ENCODE peak calls at places on chromosomes 5 and 9, in four cellular contexts. D, V, T and Y are unnamed samples. For H3K4me1 and H3K9me2, the result is how much of the 10 kb centered on the place peaks cover.

GRCh38 chr5:32276173-32276853 is 36.4 kb downstream of the MTMR12 start:
- DNase-seq in D (no peak), T (no peak), V (peak), Y (peak)

GRCh38 chr9:94870465-94870792 is 143.9 kb downstream of the AOPEP start:
- DNase-seq in T (no peak), D (no peak), V (no peak), Y (no peak)

GRCh38 chr5:41835625-41836024 is 34.6 kb downstream of the OXCT1 start:
- DNase-seq in T (peak), V (peak), D (peak), Y (no peak)

GRCh38 chr9:20408513-20408912 is 213.8 kb downstream of the MLLT3 start:
- DNase-seq in V (peak), D (no peak), T (no peak), Y (no peak)

GRCh38 chr9:11159318-11159862 is 546.6 kb upstream of the PTPRD start:
- DNase-seq in D (no peak), T (no peak), V (no peak), Y (no peak)

GRCh38 chr5:181114844-181115778 is 15.9 kb downstream of the OR2V1 start:
- DNase-seq in D (no peak), V (peak), T (no peak), Y (no peak)

GRCh38 chr9:131578778-131579504 is 33.6 kb downstream of the PRRT1B start:
- DNase-seq in V (no peak), D (peak), T (no peak), Y (no peak)

GRCh38 chr5:89279458-89280036 is 396.6 kb upstream of the MEF2C start:
- DNase-seq in D (no peak), V (no peak), T (no peak), Y (no peak)

GRCh38 chr5:148904440-148904839 is 78.0 kb downstream of the ADRB2 start:
- DNase-seq in T (no peak), D (no peak), V (no peak), Y (no peak)

GRCh38 chr5:134503937-134504437 is 21.5 kb upstream of the JADE2 start:
- DNase-seq in D (no peak), V (no peak), T (no peak), Y (no peak)

GRCh38 chr5:134503088-134503936 is 22.2 kb upstream of the JADE2 start:
- DNase-seq in T (peak), V (peak), D (peak), Y (no peak)

GRCh38 chr5:134502259-134502658 is 23.2 kb upstream of the JADE2 start:
- DNase-seq in D (no peak), V (no peak), T (no peak), Y (peak)

GRCh38 chr5:134506054-134507039 is 19.1 kb upstream of the JADE2 start:
- DNase-seq in D (no peak), V (peak), T (peak), Y (no peak)

GRCh38 chr5:134504629-134505300 is 20.7 kb upstream of the JADE2 start:
- DNase-seq in V (no peak), T (no peak), D (no peak), Y (no peak)
- H3K4me1 ChIP-seq in V (under half), T (half or more), D (under half), Y (under half)

DNA sequence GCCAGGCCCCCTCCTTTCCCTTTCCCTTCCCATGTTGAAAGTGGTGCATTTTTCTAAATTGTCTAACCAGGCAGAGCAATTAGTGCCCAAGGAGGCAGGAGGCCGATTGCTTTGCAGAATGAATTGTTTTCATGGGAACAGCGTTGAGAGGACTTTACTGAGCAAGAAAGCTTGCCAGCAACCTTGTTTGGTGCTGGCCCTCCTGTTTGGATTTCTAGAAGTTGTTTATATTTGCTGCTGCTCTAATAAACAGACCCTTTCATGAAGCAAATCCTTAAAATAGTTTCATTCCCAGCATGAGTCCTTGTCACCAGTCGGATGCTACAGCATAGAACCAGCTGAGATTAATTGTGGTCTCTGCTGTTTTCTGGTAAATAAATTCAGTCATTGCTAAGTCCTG is 132.7 kb upstream of the TAF11L2 start:
- DNase-seq in T (no peak), D (no peak), V (no peak), Y (no peak)
- H3K9me2 ChIP-seq in T (under half), D (under half), V (under half), Y (under half)

GRCh38 chr5:136424835-136425694 is 59.7 kb upstream of the TRPC7 start:
- DNase-seq in D (peak), T (peak), V (peak), Y (peak)
- H2AFZ ChIP-seq in D (no peak), T (no peak), V (no peak), Y (no peak)

GRCh38 chr5:174108765-174109164 is 63.3 kb downstream of the NSG2 start:
- DNase-seq in T (no peak), V (no peak), D (no peak), Y (no peak)
- H3K4me1 ChIP-seq in T (under half), V (under half), D (under half), Y (under half)

DNA sequence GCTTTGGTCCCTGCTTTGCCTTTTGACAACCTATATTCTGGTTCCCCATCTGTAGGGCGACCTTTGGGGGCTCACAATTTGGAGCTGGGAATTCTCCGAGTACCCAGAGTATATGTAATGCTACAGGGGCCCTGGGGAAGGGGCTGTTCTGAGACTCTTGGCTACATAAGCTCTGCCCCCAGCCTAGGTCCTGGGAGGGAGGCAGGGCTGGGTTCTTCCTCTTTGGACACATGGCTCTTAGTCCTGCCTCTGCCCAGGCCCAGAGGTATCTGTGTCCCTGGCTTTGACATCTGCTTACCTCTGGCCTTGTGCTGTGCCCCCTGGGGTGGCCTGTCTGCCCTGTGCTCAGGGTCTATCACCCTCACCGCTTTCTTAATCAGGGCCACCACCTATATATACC is 181.6 kb downstream of the CACNA1B start:
- DNase-seq in T (no peak), V (no peak), D (no peak), Y (no peak)
- H3K9me2 ChIP-seq in T (under half), V (under half), D (under half), Y (under half)

GRCh38 chr5:56658972-56659371 is 156.4 kb upstream of the MAP3K1 start:
- DNase-seq in V (no peak), T (no peak), D (no peak), Y (no peak)
- H2AFZ ChIP-seq in V (no peak), T (no peak), D (no peak), Y (no peak)

DNA sequence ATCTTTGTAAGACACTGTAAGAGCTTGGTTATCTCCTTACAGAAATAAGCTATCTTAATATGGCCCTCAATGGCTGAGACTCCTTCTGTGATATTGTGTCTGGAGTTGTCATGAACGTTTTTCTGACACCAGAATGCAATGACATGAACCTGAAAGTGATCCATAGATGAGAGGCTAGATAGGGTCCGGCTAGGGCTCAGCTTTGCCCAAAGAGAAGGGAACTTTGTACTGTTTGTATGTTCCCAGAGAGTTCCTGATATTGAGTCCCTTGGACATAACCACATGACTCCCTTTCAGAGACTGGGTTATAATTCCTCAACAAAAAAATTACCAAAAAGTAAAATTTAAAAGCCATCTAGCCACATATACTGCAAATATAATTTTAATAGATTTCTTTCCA is 575.8 kb upstream of the CLINT1 start:
- DNase-seq in T (no peak), V (no peak), D (no peak), Y (no peak)
- H3K4me1 ChIP-seq in T (under half), V (under half), D (under half), Y (under half)